ENCODE peak calls at places on chromosomes 4 and X, in six cellular contexts. M is left ventricle myocardium inferior; D is CD4-positive, CD25-positive, alpha-beta regulatory T cell; J is lung; R is testis; C is Karpas-422. O is an unnamed sample. For H3K27me3, the result is how much of the 10 kb centered on the place peaks cover.

GRCh38 chr4:64581422-64581821 is 172.2 kb upstream of the TECRL start:
- DNase-seq in M (no peak), D (no peak), J (no peak), R (no peak), C (no peak), O (no peak)

GRCh38 chr4:177194906-177195305 is 114.8 kb upstream of the NEIL3 start:
- DNase-seq in D (no peak), J (no peak), C (no peak), M (no peak), R (no peak), O (no peak)

GRCh38 chr4:768995-769394 is 56.9 kb downstream of the CPLX1 start:
- DNase-seq in J (no peak), M (no peak), R (no peak), D (no peak), C (no peak), O (peak)

GRCh38 chr4:135184715-135185114 is 983.1 kb upstream of the PABPC4L start:
- DNase-seq in C (no peak), R (no peak), D (no peak), J (no peak), M (no peak), O (no peak)

GRCh38 chr4:25865586-25865985 is 2.8 kb upstream of the SEL1L3 start:
- DNase-seq in C (peak), J (peak), D (no peak), R (no peak), M (no peak), O (no peak)

GRCh38 chrX:110180176-110180927 is 137.5 kb downstream of the AMMECR1 start:
- DNase-seq in C (no peak), J (no peak), R (peak), M (peak), D (no peak), O (no peak)

GRCh38 chrX:72255445-72255844 is 16.6 kb upstream of the ERCC6L start:
- DNase-seq in J (peak), D (no peak), R (peak), M (no peak), C (no peak), O (no peak)

GRCh38 chr4:113094802-113095201 is 45.3 kb downstream of the ANK2 start:
- DNase-seq in D (no peak), C (peak), M (no peak), R (no peak), J (no peak), O (no peak)

GRCh38 chr4:113869743-113870375 is 108.3 kb upstream of the CAMK2D start:
- DNase-seq in C (no peak), J (no peak), D (no peak), M (no peak), R (no peak), O (no peak)

GRCh38 chr4:126888968-126889367 is 743.8 kb upstream of the INTU start:
- DNase-seq in C (no peak), J (no peak), D (no peak), R (no peak), M (no peak), O (no peak)

GRCh38 chr4:152806492-152807125 is 26.9 kb downstream of the ARFIP1 start:
- DNase-seq in C (no peak), R (no peak), J (no peak), D (no peak), M (no peak), O (no peak)

GRCh38 chrX:31185884-31186283 is 114.0 kb upstream of the FTHL17 start:
- DNase-seq in M (no peak), J (no peak), R (no peak), D (no peak), C (no peak), O (no peak)

GRCh38 chrX:117990438-117990837 is 126.2 kb downstream of the KLHL13 start:
- DNase-seq in J (no peak), M (no peak), R (no peak), D (no peak), C (no peak), O (no peak)

GRCh38 chr4:116055857-116056827 is 942.7 kb upstream of the NDST4 start:
- DNase-seq in D (no peak), R (no peak), C (peak), J (no peak), M (no peak), O (no peak)

GRCh38 chr4:1794809-1795303 is 1.8 kb downstream of the FGFR3 start:
- DNase-seq in J (no peak), D (no peak), C (no peak), R (no peak), M (no peak), O (no peak)

GRCh38 chrX:118577041-118577440 is 81.4 kb downstream of the DOCK11 start:
- DNase-seq in C (no peak), M (no peak), R (peak), J (no peak), D (no peak), O (no peak)

GRCh38 chrX:69307736-69308135 is 142.5 kb upstream of the PJA1 start:
- DNase-seq in C (no peak), R (no peak), D (no peak), J (no peak), M (no peak), O (no peak)

GRCh38 chr4:157792716-157793115 is 380.1 kb downstream of the GASK1B start:
- DNase-seq in C (no peak), D (no peak), R (no peak), J (no peak), M (no peak), O (no peak)

GRCh38 chr4:1052231-1052671 is 40.8 kb downstream of the FGFRL1 start:
- DNase-seq in R (peak), M (no peak), J (no peak), D (no peak), C (no peak), O (no peak)

GRCh38 chr4:100823066-100823992 is 305.5 kb upstream of the EMCN start:
- DNase-seq in J (no peak), C (no peak), M (no peak), D (no peak), R (no peak), O (no peak)

GRCh38 chr4:80276922-80277321 is 10.5 kb downstream of the FGF5 start:
- DNase-seq in J (no peak), M (no peak), R (no peak), C (no peak), D (no peak), O (no peak)

GRCh38 chr4:1973661-1974060 is 35.1 kb downstream of the NELFA start:
- DNase-seq in C (no peak), J (no peak), R (no peak), M (no peak), D (no peak), O (peak)

GRCh38 chr4:26406346-26406975 is 83.8 kb downstream of the CCKAR start:
- DNase-seq in J (no peak), D (no peak), M (no peak), R (no peak), C (no peak), O (no peak)

GRCh38 chrX:136880003-136880451 is 498 bp downstream of the RBMX start:
- DNase-seq in R (peak), C (peak), M (peak), D (peak), J (peak), O (no peak)

GRCh38 chr4:147056951-147057630 is 111.4 kb upstream of the TTC29 start:
- DNase-seq in R (no peak), M (no peak), C (no peak), D (no peak), J (no peak), O (no peak)
- H3K4me3 ChIP-seq in R (peak), M (peak), C (peak), D (peak), J (no peak), O (peak)

DNA sequence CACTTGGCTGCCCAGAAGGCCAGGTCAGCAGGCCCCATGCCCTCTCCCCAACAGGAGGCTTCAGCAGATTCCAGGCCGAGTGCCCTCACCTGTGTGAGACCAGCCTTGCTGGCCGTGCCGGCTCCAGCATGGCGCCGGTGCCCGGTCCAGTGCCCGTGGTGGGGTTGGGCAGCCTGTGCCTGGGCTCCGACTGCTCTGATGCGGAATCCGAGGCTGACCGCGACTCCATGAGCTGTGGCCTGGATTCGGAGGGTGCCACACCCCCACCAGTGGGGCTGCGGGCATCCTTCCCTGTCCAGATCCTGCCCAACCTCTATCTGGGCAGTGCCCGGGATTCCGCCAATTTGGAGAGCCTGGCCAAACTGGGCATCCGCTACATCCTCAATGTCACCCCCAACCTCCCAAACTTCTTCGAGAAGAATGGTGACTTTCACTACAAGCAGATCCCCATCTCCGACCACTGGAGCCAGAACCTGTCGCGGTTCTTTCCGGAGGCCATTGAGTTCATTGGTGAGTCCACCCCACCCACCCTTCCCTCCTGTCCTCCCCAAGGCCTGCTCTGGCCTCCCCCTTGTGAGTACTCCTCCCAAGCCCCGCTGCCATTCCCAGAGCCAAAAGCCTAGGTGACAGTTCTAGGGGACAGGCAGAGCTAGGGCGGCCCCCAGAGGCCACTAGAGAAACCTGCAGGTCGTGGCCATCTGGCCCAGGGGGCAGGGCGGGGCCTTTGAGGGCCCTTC is 2.3 kb downstream of the DUSP9 start:
- DNase-seq in J (peak), C (peak), M (no peak), R (no peak), D (no peak), O (peak)
- H3K27me3 ChIP-seq in J (under half), C (under half), M (half or more), R (under half), D (under half), O (under half)

GRCh38 chr4:38603652-38604051 is 60.3 kb upstream of the KLF3 start:
- DNase-seq in R (no peak), M (no peak), C (no peak), D (no peak), J (no peak), O (no peak)

GRCh38 chr4:38605794-38606586 is 58.0 kb upstream of the KLF3 start:
- DNase-seq in R (no peak), M (no peak), J (no peak), C (no peak), D (no peak), O (no peak)

GRCh38 chr4:38605181-38605764 is 58.7 kb upstream of the KLF3 start:
- DNase-seq in R (no peak), J (no peak), M (no peak), C (no peak), D (no peak), O (no peak)

GRCh38 chr4:38609614-38610013 is 54.4 kb upstream of the KLF3 start:
- DNase-seq in J (no peak), C (no peak), R (no peak), D (no peak), M (no peak), O (no peak)

GRCh38 chr4:38606587-38606905 is 57.5 kb upstream of the KLF3 start:
- DNase-seq in M (no peak), R (no peak), J (no peak), C (no peak), D (no peak), O (no peak)
- H3K27ac ChIP-seq in M (no peak), R (no peak), J (peak), C (no peak), D (no peak), O (no peak)

DNA sequence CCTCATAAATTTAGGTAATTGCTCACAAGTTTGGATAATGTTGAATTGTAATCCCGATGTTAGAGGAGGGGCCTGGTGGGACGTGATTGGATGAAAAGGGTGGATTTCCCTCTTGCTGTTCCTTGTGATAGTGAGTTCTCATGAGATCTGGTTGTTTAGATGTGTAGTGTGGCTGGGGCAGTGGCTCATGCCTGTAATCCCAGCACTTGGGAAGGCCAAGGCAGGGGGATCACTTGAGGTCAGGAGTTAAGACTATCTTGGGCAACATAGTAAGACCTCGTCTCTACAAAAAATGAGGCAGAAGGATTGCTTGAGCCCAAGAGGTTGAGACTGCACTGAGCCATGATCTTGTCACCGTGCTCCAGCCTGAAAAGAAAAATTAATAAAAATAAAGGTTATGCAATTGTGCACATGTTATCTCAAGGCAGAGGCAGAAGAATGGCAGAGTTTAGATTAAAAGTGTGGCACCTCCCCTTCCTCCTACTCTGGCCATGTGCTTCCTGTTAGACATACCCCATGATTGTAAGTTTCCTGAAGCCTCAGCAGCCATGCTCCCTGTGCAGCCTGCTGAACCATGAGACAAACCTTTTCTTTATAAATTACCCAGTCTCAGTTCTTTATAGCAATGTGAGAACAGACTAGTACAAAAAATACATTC is 36.5 kb downstream of the ERVMER34-1 start:
- DNase-seq in C (peak), D (no peak), M (no peak), J (no peak), R (no peak), O (no peak)
- H3K4me3 ChIP-seq in C (peak), D (peak), M (peak), J (no peak), R (no peak), O (no peak)

DNA sequence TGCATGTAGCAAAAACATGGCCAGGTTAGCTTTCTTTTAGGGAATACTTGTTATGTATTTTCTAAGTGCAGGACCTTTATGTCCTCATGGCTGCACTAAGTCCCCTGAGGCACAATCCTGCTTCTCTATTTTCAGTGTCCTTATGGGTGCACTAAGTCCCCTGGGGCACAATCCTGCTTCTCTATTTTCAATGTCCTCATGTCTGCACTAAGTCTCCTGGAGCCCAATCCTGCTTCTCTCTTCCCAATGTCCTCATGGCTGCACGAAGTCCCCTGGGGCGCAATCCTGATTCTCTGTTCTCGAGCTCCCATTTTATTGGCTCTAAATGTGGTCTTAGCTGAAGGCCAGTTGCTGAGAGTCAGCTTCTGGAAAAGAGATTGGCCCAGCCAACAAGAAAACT is 49.7 kb upstream of the GPRIN3 start:
- DNase-seq in J (no peak), C (no peak), D (no peak), M (no peak), R (no peak), O (no peak)
- H3K27me3 ChIP-seq in J (under half), C (under half), D (under half), M (under half), R (under half), O (under half)

O was measured in aorta.